ENCODE peak calls at places on chromosomes 5 and 9, in ten cellular contexts. P, X, N, G, R, D, B, S, O and A are unnamed samples.

GRCh38 chr5:103374473-103374963 is 116.0 kb downstream of the MACIR start:
- DNase-seq in D (no peak), N (no peak), R (no peak), P (no peak), O (no peak), B (no peak), S (no peak), X (no peak), G (no peak), A (no peak)

GRCh38 chr5:17620627-17621026 is 10.4 kb downstream of the TAF11L12 start:
- DNase-seq in G (no peak), P (no peak), O (no peak), S (no peak), R (no peak), X (no peak), D (no peak), N (no peak), B (no peak), A (no peak)

GRCh38 chr5:91207248-91207647 is 175.9 kb downstream of the ARRDC3 start:
- DNase-seq in X (peak; percentile 33), B (no peak), G (no peak), D (no peak), P (no peak), O (peak; percentile 50), R (no peak), S (no peak), N (no peak), A (no peak)

GRCh38 chr5:116521173-116521872 is 53.3 kb downstream of the SEMA6A start:
- DNase-seq in S (no peak), G (no peak), D (no peak), B (no peak), N (no peak), R (no peak), O (no peak), P (no peak), X (no peak), A (no peak)

GRCh38 chr9:2613730-2614271 is 7.8 kb upstream of the VLDLR start:
- DNase-seq in R (no peak), G (no peak), D (no peak), B (peak; percentile 6), N (no peak), X (no peak), P (no peak), S (no peak), O (no peak), A (no peak)

GRCh38 chr9:97923529-97924108 is 1.3 kb upstream of the TRMO start:
- DNase-seq in D (peak; percentile 79), N (peak; percentile 59), R (peak; percentile 86), B (peak; percentile 83), X (peak; percentile 77), S (peak; percentile 77), G (peak; percentile 88), P (peak; percentile 33), O (peak; percentile 80), A (no peak)

GRCh38 chr9:134860510-134860909 is 20.1 kb upstream of the FCN2 start:
- DNase-seq in X (no peak), S (no peak), N (no peak), R (no peak), B (no peak), G (no peak), D (no peak), P (no peak), O (no peak), A (peak; percentile 27)

GRCh38 chr5:50751064-50751657 is 84.7 kb downstream of the PARP8 start:
- DNase-seq in D (peak; percentile 48), B (peak; percentile 2), G (no peak), S (peak; percentile 64), O (peak; percentile 55), X (peak; percentile 39), P (peak; percentile 84), R (no peak), N (no peak), A (no peak)

GRCh38 chr5:80481019-80481893 is 6.6 kb upstream of the FAM151B start:
- DNase-seq in G (no peak), O (peak; percentile 60), N (no peak), S (peak; percentile 62), X (peak; percentile 66), B (no peak), P (peak; percentile 45), D (peak; percentile 40), R (no peak), A (no peak)

GRCh38 chr5:178077751-178078150 is 35.6 kb upstream of the N4BP3 start:
- DNase-seq in N (no peak), O (no peak), X (no peak), R (no peak), P (no peak), B (no peak), G (no peak), S (no peak), D (no peak), A (no peak)

GRCh38 chr9:135008416-135008815 is 79.1 kb upstream of the OLFM1 start:
- DNase-seq in S (no peak), N (no peak), R (no peak), P (no peak), D (no peak), X (no peak), G (no peak), O (no peak), B (no peak), A (no peak)

GRCh38 chr9:97696025-97696822 is 916 bp downstream of the XPA start:
- DNase-seq in P (no peak), G (no peak), N (no peak), D (no peak), R (no peak), O (peak; percentile 24), S (peak; percentile 20), X (no peak), B (no peak), A (no peak)

GRCh38 chr5:72427488-72428437 is 79.4 kb downstream of the ZNF366 start:
- DNase-seq in R (no peak), N (no peak), P (peak; percentile 56), D (no peak), O (peak; percentile 49), B (no peak), X (no peak), G (no peak), S (no peak), A (no peak)

GRCh38 chr5:127074466-127074865 is 1.2 kb upstream of the C5orf63 start:
- DNase-seq in X (no peak), N (no peak), P (no peak), G (no peak), R (no peak), S (no peak), O (no peak), D (no peak), B (no peak), A (no peak)

GRCh38 chr9:109314011-109314531 is 6.8 kb downstream of the EPB41L4B start:
- DNase-seq in P (no peak), O (no peak), X (peak; percentile 55), B (no peak), G (no peak), D (peak; percentile 54), R (no peak), N (no peak), S (no peak), A (no peak)

GRCh38 chr9:7338586-7339281 is 460.8 kb downstream of the DMAC1 start:
- DNase-seq in N (no peak), P (no peak), B (no peak), G (no peak), X (no peak), S (no peak), R (no peak), O (no peak), D (no peak), A (no peak)

GRCh38 chr5:88248094-88248493 is 20.6 kb downstream of the TMEM161B start:
- DNase-seq in B (no peak), X (no peak), S (no peak), R (no peak), G (no peak), N (no peak), P (no peak), O (no peak), D (no peak), A (no peak)